ENCODE peak calls at places on chromosome 14, in nine cellular contexts. One of them, this sample, is unnamed.

GRCh38 chr14:58677996-58678395 is 40.2 kb downstream of the DACT1 start:
- DNase-seq in naive thymus-derived CD4-positive, alpha-beta T cell: no peak
- DNase-seq in spleen: no peak
- DNase-seq in adipocyte: no peak
- DNase-seq in esophagus squamous epithelium: no peak
- DNase-seq in aorta: no peak
- DNase-seq in CD8-positive, alpha-beta T cell: no peak
- DNase-seq in endodermal cell: no peak
- DNase-seq in psoas muscle: no peak
- DNase-seq in this sample: no peak

GRCh38 chr14:87332001-87332400 is 661.0 kb downstream of the GALC start:
- DNase-seq in adipocyte: peak; percentile 0
- DNase-seq in aorta: no peak
- DNase-seq in psoas muscle: no peak
- DNase-seq in esophagus squamous epithelium: no peak
- DNase-seq in naive thymus-derived CD4-positive, alpha-beta T cell: no peak
- DNase-seq in spleen: no peak
- DNase-seq in endodermal cell: no peak
- DNase-seq in CD8-positive, alpha-beta T cell: no peak
- DNase-seq in this sample: no peak

GRCh38 chr14:81169711-81170103 is 51.1 kb downstream of the GTF2A1 start:
- DNase-seq in naive thymus-derived CD4-positive, alpha-beta T cell: no peak
- DNase-seq in esophagus squamous epithelium: no peak
- DNase-seq in aorta: peak; percentile 87
- DNase-seq in endodermal cell: no peak
- DNase-seq in psoas muscle: peak; percentile 84
- DNase-seq in CD8-positive, alpha-beta T cell: no peak
- DNase-seq in adipocyte: peak; percentile 46
- DNase-seq in spleen: peak; percentile 88
- DNase-seq in this sample: no peak

GRCh38 chr14:34461334-34462131 is 507 bp downstream of the SPTSSA start:
- DNase-seq in aorta: peak; percentile 66
- DNase-seq in naive thymus-derived CD4-positive, alpha-beta T cell: peak; percentile 22
- DNase-seq in esophagus squamous epithelium: no peak
- DNase-seq in endodermal cell: peak; percentile 87
- DNase-seq in spleen: no peak
- DNase-seq in psoas muscle: peak; percentile 70
- DNase-seq in CD8-positive, alpha-beta T cell: peak; percentile 22
- DNase-seq in adipocyte: peak; percentile 75
- DNase-seq in this sample: peak; percentile 14

GRCh38 chr14:91153360-91153759 is 39.5 kb downstream of the DGLUCY start:
- DNase-seq in psoas muscle: no peak
- DNase-seq in endodermal cell: no peak
- DNase-seq in adipocyte: no peak
- DNase-seq in spleen: no peak
- DNase-seq in esophagus squamous epithelium: no peak
- DNase-seq in CD8-positive, alpha-beta T cell: no peak
- DNase-seq in naive thymus-derived CD4-positive, alpha-beta T cell: no peak
- DNase-seq in aorta: no peak
- DNase-seq in this sample: no peak

GRCh38 chr14:68756071-68756481 is 36.8 kb downstream of the ZFP36L1 start:
- DNase-seq in spleen: no peak
- DNase-seq in endodermal cell: no peak
- DNase-seq in esophagus squamous epithelium: no peak
- DNase-seq in aorta: no peak
- DNase-seq in naive thymus-derived CD4-positive, alpha-beta T cell: no peak
- DNase-seq in CD8-positive, alpha-beta T cell: no peak
- DNase-seq in adipocyte: peak; percentile 59
- DNase-seq in psoas muscle: no peak
- DNase-seq in this sample: no peak

GRCh38 chr14:105479438-105480164 is 5.0 kb downstream of the CRIP2 start:
- DNase-seq in endodermal cell: no peak
- DNase-seq in naive thymus-derived CD4-positive, alpha-beta T cell: peak; percentile 43
- DNase-seq in spleen: no peak
- DNase-seq in CD8-positive, alpha-beta T cell: no peak
- DNase-seq in psoas muscle: no peak
- DNase-seq in aorta: no peak
- DNase-seq in esophagus squamous epithelium: no peak
- DNase-seq in adipocyte: no peak
- DNase-seq in this sample: no peak

GRCh38 chr14:34766060-34766459 is 51.7 kb upstream of the CFL2 start:
- DNase-seq in spleen: no peak
- DNase-seq in endodermal cell: no peak
- DNase-seq in adipocyte: no peak
- DNase-seq in psoas muscle: no peak
- DNase-seq in CD8-positive, alpha-beta T cell: no peak
- DNase-seq in aorta: no peak
- DNase-seq in naive thymus-derived CD4-positive, alpha-beta T cell: no peak
- DNase-seq in esophagus squamous epithelium: no peak
- DNase-seq in this sample: no peak

GRCh38 chr14:58812050-58812690 is 174.4 kb downstream of the DACT1 start:
- DNase-seq in aorta: no peak
- DNase-seq in esophagus squamous epithelium: no peak
- DNase-seq in naive thymus-derived CD4-positive, alpha-beta T cell: no peak
- DNase-seq in endodermal cell: peak; percentile 61
- DNase-seq in CD8-positive, alpha-beta T cell: no peak
- DNase-seq in adipocyte: no peak
- DNase-seq in psoas muscle: no peak
- DNase-seq in spleen: no peak
- DNase-seq in this sample: no peak

GRCh38 chr14:20434701-20435453 is 1.1 kb downstream of the KLHL33 start:
- DNase-seq in aorta: peak; percentile 67
- DNase-seq in CD8-positive, alpha-beta T cell: no peak
- DNase-seq in spleen: no peak
- DNase-seq in esophagus squamous epithelium: no peak
- DNase-seq in psoas muscle: peak; percentile 93
- DNase-seq in naive thymus-derived CD4-positive, alpha-beta T cell: no peak
- DNase-seq in endodermal cell: no peak
- DNase-seq in adipocyte: no peak
- DNase-seq in this sample: no peak
- H3K4me3 ChIP-seq in aorta: no peak overlapping the region
- H3K4me3 ChIP-seq in CD8-positive, alpha-beta T cell: no peak overlapping the region
- H3K4me3 ChIP-seq in spleen: no peak overlapping the region
- H3K4me3 ChIP-seq in esophagus squamous epithelium: peak overlapping the region; percentile 39
- H3K4me3 ChIP-seq in psoas muscle: peak overlapping the region; percentile 67
- H3K4me3 ChIP-seq in naive thymus-derived CD4-positive, alpha-beta T cell: no peak overlapping the region
- H3K4me3 ChIP-seq in endodermal cell: no peak overlapping the region
- H3K4me3 ChIP-seq in adipocyte: peak overlapping the region; percentile 42
- H3K4me3 ChIP-seq in this sample: no peak overlapping the region

GRCh38 chr14:100807496-100807895 is 18.4 kb upstream of the MEG3 start:
- DNase-seq in naive thymus-derived CD4-positive, alpha-beta T cell: no peak
- DNase-seq in CD8-positive, alpha-beta T cell: no peak
- DNase-seq in aorta: peak; percentile 9
- DNase-seq in spleen: no peak
- DNase-seq in esophagus squamous epithelium: no peak
- DNase-seq in psoas muscle: peak; percentile 32
- DNase-seq in adipocyte: no peak
- DNase-seq in endodermal cell: no peak
- DNase-seq in this sample: no peak
- H3K9me3 ChIP-seq in naive thymus-derived CD4-positive, alpha-beta T cell: no peaks in the 10 kb centered on the region
- H3K9me3 ChIP-seq in CD8-positive, alpha-beta T cell: no peaks in the 10 kb centered on the region
- H3K9me3 ChIP-seq in aorta: peaks cover 10% of the 10 kb centered on the region
- H3K9me3 ChIP-seq in spleen: peaks cover 6% of the 10 kb centered on the region
- H3K9me3 ChIP-seq in esophagus squamous epithelium: no peaks in the 10 kb centered on the region
- H3K9me3 ChIP-seq in psoas muscle: no peaks in the 10 kb centered on the region
- H3K9me3 ChIP-seq in adipocyte: peaks cover 33% of the 10 kb centered on the region
- H3K9me3 ChIP-seq in endodermal cell: peaks cover 53% of the 10 kb centered on the region
- H3K9me3 ChIP-seq in this sample: no peaks in the 10 kb centered on the region

DNA sequence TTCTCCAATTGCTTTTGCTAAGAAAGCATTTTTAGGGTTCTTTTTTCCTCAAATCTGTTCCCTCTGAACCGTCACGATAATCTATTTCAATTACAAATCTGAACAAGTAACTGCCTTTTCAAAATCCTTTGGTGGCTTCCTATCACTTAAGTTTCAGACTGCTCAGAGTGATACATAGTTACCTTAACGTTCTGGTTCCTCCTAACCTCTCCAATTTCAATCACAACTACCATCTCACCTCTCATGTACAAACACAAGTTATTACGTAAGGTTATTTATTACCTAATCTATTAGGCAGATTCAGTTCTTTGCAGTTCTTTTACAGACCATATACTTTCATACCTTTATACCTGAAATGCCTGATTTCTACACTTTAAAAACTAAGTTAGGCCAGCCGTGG is 12.1 kb downstream of the RNF212B start:
- DNase-seq in psoas muscle: no peak
- DNase-seq in esophagus squamous epithelium: no peak
- DNase-seq in endodermal cell: no peak
- DNase-seq in spleen: no peak
- DNase-seq in naive thymus-derived CD4-positive, alpha-beta T cell: no peak
- DNase-seq in CD8-positive, alpha-beta T cell: no peak
- DNase-seq in adipocyte: no peak
- DNase-seq in aorta: no peak
- DNase-seq in this sample: no peak
- H3K27me3 ChIP-seq in psoas muscle: peaks cover 4% of the 10 kb centered on the region
- H3K27me3 ChIP-seq in esophagus squamous epithelium: no peaks in the 10 kb centered on the region
- H3K27me3 ChIP-seq in endodermal cell: no peaks in the 10 kb centered on the region
- H3K27me3 ChIP-seq in spleen: no peaks in the 10 kb centered on the region
- H3K27me3 ChIP-seq in naive thymus-derived CD4-positive, alpha-beta T cell: no peaks in the 10 kb centered on the region
- H3K27me3 ChIP-seq in CD8-positive, alpha-beta T cell: no peaks in the 10 kb centered on the region
- H3K27me3 ChIP-seq in adipocyte: no peaks in the 10 kb centered on the region
- H3K27me3 ChIP-seq in aorta: no peaks in the 10 kb centered on the region
- H3K27me3 ChIP-seq in this sample: no peaks in the 10 kb centered on the region

GRCh38 chr14:96997996-96998395 is 200.8 kb downstream of the VRK1 start:
- DNase-seq in CD8-positive, alpha-beta T cell: no peak
- DNase-seq in psoas muscle: no peak
- DNase-seq in aorta: no peak
- DNase-seq in spleen: no peak
- DNase-seq in naive thymus-derived CD4-positive, alpha-beta T cell: no peak
- DNase-seq in endodermal cell: peak; percentile 20
- DNase-seq in esophagus squamous epithelium: no peak
- DNase-seq in adipocyte: no peak
- DNase-seq in this sample: no peak

GRCh38 chr14:96999654-97000155 is 202.5 kb downstream of the VRK1 start:
- DNase-seq in adipocyte: no peak
- DNase-seq in psoas muscle: no peak
- DNase-seq in CD8-positive, alpha-beta T cell: no peak
- DNase-seq in naive thymus-derived CD4-positive, alpha-beta T cell: no peak
- DNase-seq in aorta: no peak
- DNase-seq in spleen: no peak
- DNase-seq in esophagus squamous epithelium: no peak
- DNase-seq in endodermal cell: peak; percentile 22
- DNase-seq in this sample: no peak

GRCh38 chr14:97005908-97006307 is 208.7 kb downstream of the VRK1 start:
- DNase-seq in spleen: no peak
- DNase-seq in naive thymus-derived CD4-positive, alpha-beta T cell: no peak
- DNase-seq in aorta: no peak
- DNase-seq in adipocyte: no peak
- DNase-seq in endodermal cell: no peak
- DNase-seq in CD8-positive, alpha-beta T cell: no peak
- DNase-seq in psoas muscle: no peak
- DNase-seq in esophagus squamous epithelium: no peak
- DNase-seq in this sample: no peak

GRCh38 chr14:96997269-96997668 is 200.1 kb downstream of the VRK1 start:
- DNase-seq in adipocyte: no peak
- DNase-seq in psoas muscle: no peak
- DNase-seq in aorta: no peak
- DNase-seq in endodermal cell: peak; percentile 26
- DNase-seq in CD8-positive, alpha-beta T cell: no peak
- DNase-seq in naive thymus-derived CD4-positive, alpha-beta T cell: no peak
- DNase-seq in esophagus squamous epithelium: no peak
- DNase-seq in spleen: no peak
- DNase-seq in this sample: no peak

GRCh38 chr14:97002454-97002853 is 205.3 kb downstream of the VRK1 start:
- DNase-seq in adipocyte: no peak
- DNase-seq in psoas muscle: no peak
- DNase-seq in aorta: no peak
- DNase-seq in esophagus squamous epithelium: no peak
- DNase-seq in CD8-positive, alpha-beta T cell: no peak
- DNase-seq in naive thymus-derived CD4-positive, alpha-beta T cell: no peak
- DNase-seq in spleen: no peak
- DNase-seq in endodermal cell: no peak
- DNase-seq in this sample: no peak
- H3K4me3 ChIP-seq in adipocyte: no peak overlapping the region
- H3K4me3 ChIP-seq in psoas muscle: no peak overlapping the region
- H3K4me3 ChIP-seq in aorta: no peak overlapping the region
- H3K4me3 ChIP-seq in esophagus squamous epithelium: no peak overlapping the region
- H3K4me3 ChIP-seq in CD8-positive, alpha-beta T cell: no peak overlapping the region
- H3K4me3 ChIP-seq in naive thymus-derived CD4-positive, alpha-beta T cell: no peak overlapping the region
- H3K4me3 ChIP-seq in spleen: no peak overlapping the region
- H3K4me3 ChIP-seq in endodermal cell: no peak overlapping the region
- H3K4me3 ChIP-seq in this sample: no peak overlapping the region

GRCh38 chr14:44970907-44971306 is 8.9 kb downstream of the TOGARAM1 start:
- DNase-seq in aorta: no peak
- DNase-seq in CD8-positive, alpha-beta T cell: no peak
- DNase-seq in psoas muscle: no peak
- DNase-seq in naive thymus-derived CD4-positive, alpha-beta T cell: no peak
- DNase-seq in adipocyte: no peak
- DNase-seq in spleen: no peak
- DNase-seq in endodermal cell: no peak
- DNase-seq in esophagus squamous epithelium: no peak
- DNase-seq in this sample: no peak
- H3K9me3 ChIP-seq in aorta: no peaks in the 10 kb centered on the region
- H3K9me3 ChIP-seq in CD8-positive, alpha-beta T cell: peaks cover 19% of the 10 kb centered on the region
- H3K9me3 ChIP-seq in psoas muscle: peaks cover 6% of the 10 kb centered on the region
- H3K9me3 ChIP-seq in naive thymus-derived CD4-positive, alpha-beta T cell: no peaks in the 10 kb centered on the region
- H3K9me3 ChIP-seq in adipocyte: no peaks in the 10 kb centered on the region
- H3K9me3 ChIP-seq in spleen: peaks cover 9% of the 10 kb centered on the region
- H3K9me3 ChIP-seq in endodermal cell: no peaks in the 10 kb centered on the region
- H3K9me3 ChIP-seq in esophagus squamous epithelium: no peaks in the 10 kb centered on the region
- H3K9me3 ChIP-seq in this sample: no peaks in the 10 kb centered on the region

GRCh38 chr14:76314521-76314951 is 61.4 kb upstream of the ESRRB start:
- DNase-seq in naive thymus-derived CD4-positive, alpha-beta T cell: no peak
- DNase-seq in spleen: no peak
- DNase-seq in endodermal cell: peak; percentile 83
- DNase-seq in aorta: no peak
- DNase-seq in esophagus squamous epithelium: no peak
- DNase-seq in psoas muscle: no peak
- DNase-seq in adipocyte: no peak
- DNase-seq in CD8-positive, alpha-beta T cell: no peak
- DNase-seq in this sample: no peak
- H3K27me3 ChIP-seq in naive thymus-derived CD4-positive, alpha-beta T cell: no peaks in the 10 kb centered on the region
- H3K27me3 ChIP-seq in spleen: peaks cover 15% of the 10 kb centered on the region
- H3K27me3 ChIP-seq in endodermal cell: peaks cover 65% of the 10 kb centered on the region
- H3K27me3 ChIP-seq in aorta: no peaks in the 10 kb centered on the region
- H3K27me3 ChIP-seq in esophagus squamous epithelium: no peaks in the 10 kb centered on the region
- H3K27me3 ChIP-seq in psoas muscle: no peaks in the 10 kb centered on the region
- H3K27me3 ChIP-seq in adipocyte: peaks cover 24% of the 10 kb centered on the region
- H3K27me3 ChIP-seq in CD8-positive, alpha-beta T cell: no peaks in the 10 kb centered on the region
- H3K27me3 ChIP-seq in this sample: no peaks in the 10 kb centered on the region

GRCh38 chr14:71397371-71397770 is 490.1 kb downstream of the PCNX1 start:
- DNase-seq in spleen: no peak
- DNase-seq in adipocyte: peak; percentile 61
- DNase-seq in esophagus squamous epithelium: no peak
- DNase-seq in psoas muscle: no peak
- DNase-seq in CD8-positive, alpha-beta T cell: no peak
- DNase-seq in endodermal cell: no peak
- DNase-seq in aorta: no peak
- DNase-seq in naive thymus-derived CD4-positive, alpha-beta T cell: no peak
- DNase-seq in this sample: no peak
- H3K4me3 ChIP-seq in spleen: no peak overlapping the region
- H3K4me3 ChIP-seq in adipocyte: no peak overlapping the region
- H3K4me3 ChIP-seq in esophagus squamous epithelium: no peak overlapping the region
- H3K4me3 ChIP-seq in psoas muscle: no peak overlapping the region
- H3K4me3 ChIP-seq in CD8-positive, alpha-beta T cell: no peak overlapping the region
- H3K4me3 ChIP-seq in endodermal cell: no peak overlapping the region
- H3K4me3 ChIP-seq in aorta: no peak overlapping the region
- H3K4me3 ChIP-seq in naive thymus-derived CD4-positive, alpha-beta T cell: no peak overlapping the region
- H3K4me3 ChIP-seq in this sample: no peak overlapping the region

This sample was measured in MG63.